ENCODE peak calls at places on chromosomes 5 and 9, in eight cellular contexts. X is neural crest cell, O is RWPE1, A is DND-41, G is WERI-Rb-1, V is HCT116, B is MCF 10A, Z is fibroblast of lung. E is an unnamed sample.
A peak's percentile ranks its signal among the peaks of the same experiment; 100 is the strongest.

GRCh38 chr5:17099946-17100345 is 117.5 kb upstream of the BASP1 start:
- DNase-seq in X (no peak), O (no peak), A (no peak), G (no peak), V (no peak), B (no peak), Z (no peak), E (no peak)

GRCh38 chr5:386432-387341 is 56.3 kb upstream of the EXOC3 start:
- DNase-seq in X (no peak), O (peak; percentile 51), A (no peak), G (no peak), V (no peak), B (peak; percentile 82), Z (peak; percentile 51), E (no peak)

GRCh38 chr9:136551401-136552116 is 5.7 kb upstream of the NOTCH1 start:
- DNase-seq in X (no peak), O (peak; percentile 99), A (peak; percentile 66), G (peak; percentile 52), V (no peak), B (peak; percentile 92), Z (peak; percentile 78), E (no peak)

GRCh38 chr9:35871514-35871913 is 1.3 kb upstream of the OR13J1 start:
- DNase-seq in X (no peak), O (peak; percentile 76), A (no peak), G (no peak), V (no peak), B (peak; percentile 90), Z (no peak), E (no peak)

GRCh38 chr5:132372122-132372521 is 2.6 kb downstream of the SLC22A5 start:
- DNase-seq in X (no peak), O (no peak), A (no peak), G (no peak), V (no peak), B (no peak), Z (no peak), E (no peak)

GRCh38 chr5:180054226-180054625 is 17.3 kb downstream of the RNF130 start:
- DNase-seq in X (no peak), O (no peak), A (no peak), G (no peak), V (no peak), B (no peak), Z (no peak), E (no peak)

GRCh38 chr5:16574789-16575785 is 41.7 kb downstream of the RETREG1 start:
- DNase-seq in X (no peak), O (peak; percentile 58), A (no peak), G (no peak), V (no peak), B (peak; percentile 73), Z (peak; percentile 75), E (no peak)

GRCh38 chr9:124869466-124869985 is 7.6 kb downstream of the ARPC5L start:
- DNase-seq in X (no peak), O (peak; percentile 69), A (peak; percentile 40), G (peak; percentile 40), V (no peak), B (peak; percentile 33), Z (no peak), E (no peak)

GRCh38 chr5:154813736-154814135 is 36.7 kb downstream of the FAXDC2 start:
- DNase-seq in X (no peak), O (no peak), A (peak; percentile 33), G (no peak), V (no peak), B (no peak), Z (no peak), E (no peak)
- TF ChIP-seq CTCF in X (no peak), O (no peak), A (no peak), G (no peak), V (no peak), B (no peak), Z (no peak), E (no peak)

GRCh38 chr5:120657083-120657482 is 193.0 kb downstream of the PRR16 start:
- DNase-seq in X (no peak), O (no peak), A (no peak), G (peak; percentile 13), V (no peak), B (no peak), Z (no peak), E (no peak)

GRCh38 chr5:120655828-120656435 is 191.8 kb downstream of the PRR16 start:
- DNase-seq in X (peak; percentile 39), O (peak; percentile 20), A (peak; percentile 48), G (peak; percentile 60), V (peak; percentile 40), B (peak; percentile 71), Z (peak; percentile 41), E (no peak)
- TF ChIP-seq CTCF in X (peak; percentile 79), O (peak; percentile 74), A (peak; percentile 72), G (peak; percentile 74), V (peak; percentile 75), B (peak; percentile 66), Z (peak; percentile 61), E (no peak)

DNA sequence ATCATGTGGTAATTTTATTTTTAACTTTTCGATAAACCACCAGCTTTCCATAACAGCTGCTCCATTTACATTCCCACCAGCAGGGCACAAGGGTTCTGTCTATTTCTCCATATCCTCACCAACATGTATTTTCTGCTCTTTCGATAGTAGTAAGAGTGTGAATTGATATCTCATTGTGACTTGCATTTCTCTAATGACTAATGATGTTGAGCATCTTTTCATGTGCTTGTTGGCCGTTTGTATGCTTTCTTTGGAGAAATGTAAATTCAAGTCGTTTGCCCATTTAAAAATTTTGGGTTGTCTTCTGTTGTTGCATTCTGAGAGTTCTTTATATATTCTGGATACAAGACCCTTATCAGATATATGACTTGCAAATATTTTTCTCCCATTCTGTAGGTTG is 45.9 kb downstream of the PSD2 start:
- DNase-seq in X (no peak), O (no peak), A (no peak), G (no peak), V (no peak), B (no peak), Z (no peak), E (no peak)
- TF ChIP-seq CTCF in X (no peak), O (no peak), A (no peak), G (no peak), V (no peak), B (no peak), Z (no peak), E (no peak)

DNA sequence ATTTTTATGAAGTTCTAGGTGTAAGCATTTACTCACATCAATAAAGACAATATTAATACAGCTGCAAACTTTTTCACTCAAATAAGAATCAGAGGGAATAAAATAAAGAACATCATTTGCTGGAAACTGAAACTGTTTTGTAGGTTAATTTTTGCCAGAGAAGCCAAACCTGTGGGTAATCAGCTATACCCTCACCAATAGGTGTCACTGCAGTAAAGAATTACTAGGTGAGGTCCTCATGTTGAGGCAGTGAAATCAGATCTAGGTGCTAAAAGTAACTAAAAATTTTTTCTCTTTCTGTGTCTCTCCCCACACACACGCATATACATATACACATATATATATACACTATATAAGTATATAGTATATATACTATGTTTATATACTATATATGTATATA is 1016.3 kb upstream of the SEMA6A start:
- DNase-seq in X (no peak), O (no peak), A (no peak), G (peak; percentile 8), V (peak; percentile 15), B (peak; percentile 67), Z (peak; percentile 26), E (no peak)
- TF ChIP-seq CTCF in X (peak; percentile 57), O (no peak), A (peak; percentile 34), G (peak; percentile 41), V (peak; percentile 59), B (peak; percentile 59), Z (peak; percentile 32), E (no peak)

DNA sequence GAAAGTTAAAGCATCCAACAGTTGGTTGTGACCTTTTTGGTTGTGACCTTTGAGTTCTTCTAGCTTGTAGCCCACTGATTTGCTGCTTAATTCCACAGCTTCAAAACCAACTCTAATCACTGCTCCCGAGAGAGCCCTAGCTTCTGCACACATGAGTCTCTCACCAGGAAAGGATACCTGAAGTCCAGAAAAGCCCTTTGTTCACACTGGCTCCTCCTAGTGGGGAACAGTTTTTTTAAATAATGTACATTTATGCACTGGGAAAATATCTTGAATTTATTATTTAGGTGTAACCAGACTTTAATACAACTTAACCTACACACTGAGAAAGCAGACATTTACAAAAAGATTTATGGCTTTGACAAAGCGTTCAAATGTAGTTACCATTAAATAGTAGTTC is 120.2 kb upstream of the CCDC152 start:
- DNase-seq in X (no peak), O (no peak), A (no peak), G (no peak), V (peak; percentile 22), B (peak; percentile 51), Z (peak; percentile 28), E (no peak)
- TF ChIP-seq CTCF in X (no peak), O (no peak), A (peak; percentile 14), G (no peak), V (peak; percentile 37), B (peak; percentile 29), Z (peak; percentile 50), E (no peak)

GRCh38 chr5:170843870-170844269 is 17.9 kb upstream of the RANBP17 start:
- DNase-seq in X (no peak), O (no peak), A (no peak), G (no peak), V (no peak), B (no peak), Z (no peak), E (no peak)

GRCh38 chr5:170849374-170849773 is 12.4 kb upstream of the RANBP17 start:
- DNase-seq in X (no peak), O (no peak), A (no peak), G (no peak), V (no peak), B (no peak), Z (no peak), E (no peak)

GRCh38 chr5:170844651-170845050 is 17.2 kb upstream of the RANBP17 start:
- DNase-seq in X (no peak), O (no peak), A (no peak), G (no peak), V (no peak), B (no peak), Z (no peak), E (no peak)

GRCh38 chr5:170846416-170846815 is 15.4 kb upstream of the RANBP17 start:
- DNase-seq in X (no peak), O (no peak), A (no peak), G (no peak), V (no peak), B (no peak), Z (no peak), E (no peak)

DNA sequence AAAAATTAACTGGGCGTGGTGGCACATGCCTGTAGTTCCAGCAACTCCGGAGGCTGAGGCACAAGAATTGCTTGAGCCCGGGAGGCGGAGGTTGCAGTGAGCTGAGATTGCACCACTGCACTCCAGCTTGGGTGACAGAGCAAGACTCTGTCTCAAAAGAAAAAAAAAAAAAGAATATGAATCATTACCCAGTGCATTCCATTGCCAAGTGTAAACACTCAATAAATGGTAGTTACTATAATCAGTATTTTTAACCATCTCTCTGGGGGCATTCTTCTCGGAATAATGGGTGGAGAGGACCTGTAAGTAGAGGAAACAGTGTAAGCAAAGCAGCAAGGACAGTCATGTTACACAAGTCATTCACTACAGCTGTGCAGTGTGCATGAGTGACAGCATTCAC is 13.8 kb upstream of the RANBP17 start:
- DNase-seq in X (no peak), O (no peak), A (no peak), G (no peak), V (no peak), B (peak; percentile 56), Z (no peak), E (no peak)
- TF ChIP-seq CTCF in X (no peak), O (no peak), A (no peak), G (no peak), V (no peak), B (no peak), Z (no peak), E (no peak)

E was measured in omental fat pad.